ENCODE peak calls at places on chromosomes 12 and 14, in four cellular contexts. T is mammary epithelial cell, D is astrocyte of the spinal cord, B is coronary artery. K is an unnamed sample.

GRCh38 chr14:93753647-93754046 is 34.6 kb downstream of the PRIMA1 start:
- DNase-seq in D (no peak), B (no peak), T (no peak), K (no peak)

GRCh38 chr14:77931441-77931840 is 131.5 kb downstream of the ADCK1 start:
- DNase-seq in D (no peak), B (no peak), T (no peak), K (no peak)

GRCh38 chr12:10590976-10591375 is 22.4 kb downstream of the MAGOHB start:
- DNase-seq in B (no peak), D (peak), T (no peak), K (no peak)

GRCh38 chr12:28787151-28787550 is 361.9 kb upstream of the FAR2 start:
- DNase-seq in T (no peak), D (peak), B (no peak), K (peak)

GRCh38 chr14:21846227-21846885 is 172.7 kb upstream of the OR4E1 start:
- DNase-seq in T (peak), B (no peak), D (no peak), K (no peak)

GRCh38 chr12:77402726-77403125 is 337.4 kb upstream of the E2F7 start:
- DNase-seq in B (no peak), T (no peak), D (peak), K (peak)

GRCh38 chr12:132833341-132833740 is 4.7 kb upstream of the GOLGA3 start:
- DNase-seq in B (no peak), T (no peak), D (no peak), K (no peak)

GRCh38 chr14:102234331-102235264 is 70.4 kb downstream of the MOK start:
- DNase-seq in T (no peak), D (no peak), B (no peak), K (peak)

GRCh38 chr14:88310457-88310856 is 12.6 kb downstream of the KCNK10 start:
- DNase-seq in B (no peak), D (no peak), T (no peak), K (no peak)

GRCh38 chr12:14618990-14619389 is 51.3 kb upstream of the PLBD1 start:
- DNase-seq in T (peak), D (peak), B (no peak), K (peak)

GRCh38 chr14:46344327-46344937 is 307.1 kb downstream of the RPL10L start:
- DNase-seq in B (no peak), T (peak), D (peak), K (peak)

GRCh38 chr12:110756611-110757010 is 13.9 kb upstream of the PPP1CC start:
- DNase-seq in B (no peak), T (peak), D (no peak), K (no peak)

GRCh38 chr12:1527789-1528188 is 66.6 kb downstream of the FBXL14 start:
- DNase-seq in T (peak), D (peak), B (no peak), K (peak)

GRCh38 chr14:29235991-29236390 is 469.4 kb downstream of the FOXG1 start:
- DNase-seq in D (peak), T (no peak), B (no peak), K (peak)

GRCh38 chr14:56120091-56120632 is 2.0 kb downstream of the PELI2 start:
- DNase-seq in T (no peak), D (peak), B (no peak), K (peak)

GRCh38 chr14:68268719-68269118 is 449.1 kb downstream of the RAD51B start:
- DNase-seq in B (no peak), D (peak), T (no peak), K (no peak)

GRCh38 chr14:68268197-68268596 is 448.6 kb downstream of the RAD51B start:
- DNase-seq in T (no peak), D (no peak), B (no peak), K (no peak)

GRCh38 chr14:68266998-68267397 is 447.4 kb downstream of the RAD51B start:
- DNase-seq in T (no peak), D (no peak), B (no peak), K (no peak)

GRCh38 chr14:68270342-68270741 is 450.8 kb downstream of the RAD51B start:
- DNase-seq in D (no peak), T (no peak), B (no peak), K (no peak)

GRCh38 chr14:68269136-68269535 is 449.6 kb downstream of the RAD51B start:
- DNase-seq in B (no peak), T (no peak), D (peak), K (no peak)
- H3K4me3 ChIP-seq in B (no peak), T (no peak), D (no peak), K (no peak)

GRCh38 chr12:16075887-16076286 is 164.8 kb downstream of the DERA start:
- DNase-seq in B (no peak), D (no peak), T (no peak), K (no peak)

GRCh38 chr12:16076970-16077527 is 165.9 kb downstream of the DERA start:
- DNase-seq in B (no peak), T (no peak), D (no peak), K (no peak)

GRCh38 chr12:16076553-16076952 is 165.4 kb downstream of the DERA start:
- DNase-seq in B (no peak), T (peak), D (peak), K (peak)
- TF ChIP-seq CTCF in B (no peak), T (peak), D (peak), K (peak)

DNA sequence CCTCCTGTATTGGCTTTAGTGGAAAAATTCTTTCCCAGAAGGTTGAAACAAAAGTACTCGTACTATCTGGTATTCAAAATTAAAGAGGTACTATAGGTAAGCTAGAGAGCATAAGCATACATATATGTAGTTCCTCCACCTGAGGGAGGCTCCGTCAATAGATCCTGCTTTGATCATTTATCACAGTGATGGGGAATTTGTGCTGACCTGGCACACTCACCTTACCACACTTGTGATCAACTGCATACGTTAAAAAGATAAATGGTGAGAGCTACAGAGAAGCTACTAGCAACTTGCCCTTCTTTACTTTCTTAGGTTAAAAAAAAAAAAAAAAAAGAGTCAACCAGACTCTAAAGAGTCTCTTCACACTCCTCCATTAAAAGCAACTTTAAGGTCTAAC is 2.5 kb downstream of the CAPRIN2 start:
- DNase-seq in B (no peak), T (no peak), D (no peak), K (no peak)
- H3K4me3 ChIP-seq in B (no peak), T (no peak), D (no peak), K (peak)

GRCh38 chr12:13347241-13348043 is 150.9 kb downstream of the EMP1 start:
- DNase-seq in B (no peak), D (peak), T (peak), K (peak)
- TF ChIP-seq CTCF in B (no peak), D (peak), T (no peak), K (no peak)

GRCh38 chr12:92543359-92543758 is 159.4 kb upstream of the PLEKHG7 start:
- DNase-seq in T (peak), B (no peak), D (no peak), K (no peak)
- H3K4me3 ChIP-seq in T (no peak), B (no peak), D (no peak), K (no peak)

DNA sequence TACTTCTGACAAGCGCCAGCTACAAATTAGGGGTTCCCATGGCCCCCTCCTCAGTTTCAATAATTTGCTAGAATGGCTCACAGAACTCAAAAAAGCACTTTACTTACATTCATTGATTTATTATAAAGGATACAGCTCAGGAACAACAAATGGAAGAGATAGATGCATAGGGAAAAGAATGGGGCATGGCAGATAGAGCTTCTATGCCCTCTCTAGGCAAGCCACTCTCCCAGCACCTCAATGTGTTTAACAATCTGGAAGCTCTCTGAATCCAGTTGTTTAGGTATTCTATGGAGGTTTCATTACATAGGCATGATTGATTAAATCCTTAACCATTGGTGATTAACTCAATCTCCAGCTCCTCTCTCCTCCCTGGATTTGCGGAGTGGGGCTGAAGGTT is 184.5 kb upstream of the DAAM1 start:
- DNase-seq in T (no peak), D (no peak), B (no peak), K (peak)
- TF ChIP-seq CTCF in T (peak), D (peak), B (no peak), K (peak)

DNA sequence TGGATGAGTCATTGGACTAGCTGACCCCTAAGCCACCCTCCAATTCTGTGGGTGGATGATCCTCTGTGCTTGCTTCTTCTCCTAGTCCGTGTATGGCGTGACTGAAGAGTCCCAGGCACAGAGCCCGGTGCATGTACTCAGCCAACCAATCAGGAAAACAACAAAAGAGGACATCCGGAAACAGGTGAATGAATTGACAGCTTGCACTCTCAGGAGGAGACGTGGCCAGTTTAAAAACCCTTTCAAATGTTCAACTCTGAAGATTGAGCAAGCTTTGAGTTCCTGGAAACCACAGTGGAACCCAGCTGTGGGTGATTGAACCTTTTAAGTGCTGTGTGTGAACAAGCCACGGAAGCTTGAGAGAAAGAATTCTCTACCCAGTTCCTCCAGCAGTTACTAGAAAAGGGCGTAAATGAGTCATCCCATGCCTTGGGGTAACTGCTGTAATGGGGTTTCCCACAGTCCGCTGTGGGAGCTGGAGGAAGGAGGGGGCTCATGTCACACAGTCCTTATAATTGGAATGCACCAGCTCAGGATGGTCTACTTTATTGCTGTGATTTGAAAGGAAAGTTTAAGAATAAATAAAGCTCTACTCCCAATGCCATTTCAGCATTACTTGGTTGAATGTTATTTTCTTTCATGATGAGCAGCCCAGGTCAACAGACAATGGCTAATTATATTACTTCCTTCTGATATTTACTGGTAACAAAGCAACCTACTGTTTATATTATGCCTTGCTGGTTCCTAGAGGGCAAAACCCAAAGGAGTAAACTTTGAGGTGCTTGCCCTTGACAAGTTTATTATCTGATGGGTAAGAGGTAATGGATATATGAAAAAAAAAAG is 417.0 kb downstream of the DPF3 start:
- DNase-seq in B (no peak), D (peak), T (peak), K (peak)
- H3K4me3 ChIP-seq in B (no peak), D (no peak), T (no peak), K (no peak)

DNA sequence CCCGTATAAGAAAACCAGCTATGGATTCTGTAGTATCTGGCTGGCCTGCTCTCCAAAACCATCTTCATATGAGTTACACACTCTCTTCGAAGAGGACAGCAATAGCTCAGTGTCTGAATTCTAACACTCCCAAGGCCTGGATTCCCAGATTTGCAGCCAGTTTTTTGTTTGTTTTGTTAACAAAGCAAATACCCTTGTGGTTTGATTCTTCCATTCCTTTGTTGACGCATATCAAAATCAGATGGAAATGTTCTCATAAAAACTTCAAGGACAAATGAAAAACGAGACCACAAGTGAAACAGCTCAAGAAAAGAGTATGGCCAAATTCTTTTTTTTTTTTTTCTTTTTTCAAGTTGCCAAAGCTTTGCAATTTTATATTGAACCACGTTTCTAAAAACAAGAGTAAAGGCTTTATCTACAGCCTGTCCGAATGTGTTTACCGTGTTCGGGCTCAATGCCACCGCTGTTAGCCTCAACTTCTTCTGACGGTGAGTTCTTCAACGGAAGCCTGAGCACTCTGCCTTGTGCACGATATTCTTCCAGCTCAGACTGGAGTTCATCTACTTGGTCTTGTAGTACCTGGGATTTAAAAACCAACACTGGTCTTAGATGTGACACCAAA is 67.5 kb downstream of the NIN start:
- DNase-seq in D (peak), B (no peak), T (no peak), K (peak)
- TF ChIP-seq CTCF in D (no peak), B (no peak), T (no peak), K (no peak)